ENCODE peak calls at places on chromosomes 1 and 21, in five cellular contexts. S is activated naive CD4-positive, alpha-beta T cell; U is ovary; C is HT1080; A is OCI-LY7. H is an unnamed sample.

GRCh38 chr1:40868051-40868723 is 6.0 kb upstream of the CITED4 start:
- DNase-seq in S (no peak), U (no peak), C (peak), A (no peak), H (no peak)

GRCh38 chr21:45818904-45819285 is 162.7 kb upstream of the COL6A1 start:
- DNase-seq in S (peak), U (no peak), C (peak), A (no peak), H (no peak)

GRCh38 chr1:108561731-108562326 is 1.9 kb downstream of the EEIG2 start:
- DNase-seq in S (peak), U (peak), C (peak), A (peak), H (no peak)

GRCh38 chr1:179808503-179808902 is 65.4 kb downstream of the FAM163A start:
- DNase-seq in S (no peak), U (no peak), C (no peak), A (no peak), H (no peak)

GRCh38 chr1:143720087-143721023 is 251.4 kb downstream of the FAM72C start:
- DNase-seq in S (no peak), U (no peak), C (peak), A (no peak), H (peak)

GRCh38 chr1:77834771-77835334 is 53.6 kb upstream of the NEXN start:
- DNase-seq in S (no peak), U (no peak), C (no peak), A (no peak), H (peak)

GRCh38 chr1:20166047-20166446 is 19.8 kb upstream of the UBXN10 start:
- DNase-seq in S (no peak), U (peak), C (no peak), A (no peak), H (no peak)

GRCh38 chr21:37445228-37445627 is 78.7 kb downstream of the DYRK1A start:
- DNase-seq in S (no peak), U (no peak), C (no peak), A (no peak), H (no peak)

GRCh38 chr1:216598448-216598847 is 124.8 kb downstream of the ESRRG start:
- DNase-seq in S (no peak), U (no peak), C (no peak), A (no peak), H (no peak)

GRCh38 chr1:207904377-207904902 is 6.5 kb downstream of the CD34 start:
- DNase-seq in S (no peak), U (no peak), C (no peak), A (no peak), H (no peak)

GRCh38 chr1:160637821-160638539 is 8.9 kb downstream of the SLAMF1 start:
- DNase-seq in S (no peak), U (no peak), C (peak), A (no peak), H (no peak)

GRCh38 chr1:3611170-3612019 is at the start of gene MEGF6:
- DNase-seq in S (peak), U (peak), C (no peak), A (no peak), H (no peak)

GRCh38 chr1:2194319-2194897 is at the start of gene FAAP20:
- DNase-seq in S (peak), U (no peak), C (no peak), A (peak), H (peak)

GRCh38 chr1:95437011-95437410 is 203.0 kb downstream of the RWDD3 start:
- DNase-seq in S (no peak), U (no peak), C (no peak), A (no peak), H (no peak)

GRCh38 chr1:2321258-2321657 is 70.1 kb downstream of the MORN1 start:
- DNase-seq in S (no peak), U (peak), C (no peak), A (no peak), H (no peak)

GRCh38 chr1:180515857-180516388 is 13.5 kb upstream of the ACBD6 start:
- DNase-seq in S (peak), U (peak), C (peak), A (peak), H (peak)

GRCh38 chr21:32381571-32381970 is 11.2 kb downstream of the URB1 start:
- DNase-seq in S (no peak), U (no peak), C (no peak), A (no peak), H (no peak)

GRCh38 chr1:46067652-46068051 is 64.8 kb downstream of the PIK3R3 start:
- DNase-seq in S (no peak), U (no peak), C (no peak), A (no peak), H (no peak)

GRCh38 chr1:30757196-30757949 is at the start of gene LAPTM5:
- DNase-seq in S (peak), U (no peak), C (no peak), A (peak), H (no peak)

GRCh38 chr1:192907545-192908243 is 98.9 kb downstream of the RGS2 start:
- DNase-seq in S (no peak), U (no peak), C (no peak), A (no peak), H (no peak)

GRCh38 chr1:119228318-119228717 is 87.9 kb upstream of the WARS2 start:
- DNase-seq in S (no peak), U (no peak), C (no peak), A (no peak), H (no peak)

GRCh38 chr1:44521378-44522080 is 116.5 kb downstream of the RNF220 start:
- DNase-seq in S (no peak), U (no peak), C (no peak), A (no peak), H (no peak)

GRCh38 chr21:40204956-40205355 is 337.7 kb downstream of the PCP4 start:
- DNase-seq in S (no peak), U (no peak), C (no peak), A (no peak), H (no peak)

GRCh38 chr1:65445837-65446236 is 25.4 kb downstream of the LEPR start:
- DNase-seq in S (no peak), U (no peak), C (no peak), A (no peak), H (no peak)

GRCh38 chr1:58310881-58311280 is 235.6 kb downstream of the OMA1 start:
- DNase-seq in S (no peak), U (no peak), C (no peak), A (no peak), H (no peak)

GRCh38 chr1:78360584-78360983 is 130.2 kb upstream of the PTGFR start:
- DNase-seq in S (no peak), U (no peak), C (no peak), A (no peak), H (no peak)